ENCODE peak calls at places on chromosome 11, in six cellular contexts. One of them, this sample, is unnamed. For H3K9me3 and H3K36me3, the result is how much of the 10 kb centered on the place peaks cover.

GRCh38 chr11:20909995-20910726 is 240.8 kb downstream of the NELL1 start:
- DNase-seq in K562: no peak
- DNase-seq in tibial nerve: no peak
- DNase-seq in ovary: no peak
- DNase-seq in stomach: no peak
- DNase-seq in suprapubic skin: peak
- DNase-seq in this sample: no peak

GRCh38 chr11:221998-222789 is 13.9 kb downstream of the SIRT3 start:
- DNase-seq in K562: no peak
- DNase-seq in stomach: no peak
- DNase-seq in ovary: no peak
- DNase-seq in tibial nerve: no peak
- DNase-seq in suprapubic skin: peak
- DNase-seq in this sample: peak

GRCh38 chr11:131481317-131481716 is 110.9 kb downstream of the NTM start:
- DNase-seq in K562: no peak
- DNase-seq in suprapubic skin: no peak
- DNase-seq in ovary: no peak
- DNase-seq in stomach: no peak
- DNase-seq in tibial nerve: no peak
- DNase-seq in this sample: peak

GRCh38 chr11:47007579-47007978 is 71.0 kb downstream of the CSTPP1 start:
- DNase-seq in stomach: no peak
- DNase-seq in suprapubic skin: no peak
- DNase-seq in tibial nerve: no peak
- DNase-seq in ovary: no peak
- DNase-seq in K562: no peak
- DNase-seq in this sample: no peak

GRCh38 chr11:62608776-62609175 is 3.8 kb downstream of the EML3 start:
- DNase-seq in suprapubic skin: no peak
- DNase-seq in tibial nerve: no peak
- DNase-seq in stomach: no peak
- DNase-seq in ovary: no peak
- DNase-seq in K562: no peak
- DNase-seq in this sample: no peak

GRCh38 chr11:85759915-85760314 is 51.0 kb downstream of the SYTL2 start:
- DNase-seq in K562: no peak
- DNase-seq in tibial nerve: no peak
- DNase-seq in ovary: no peak
- DNase-seq in stomach: no peak
- DNase-seq in suprapubic skin: no peak
- DNase-seq in this sample: no peak

GRCh38 chr11:44622190-44622650 is 56.8 kb downstream of the CD82 start:
- DNase-seq in ovary: peak
- DNase-seq in K562: no peak
- DNase-seq in suprapubic skin: peak
- DNase-seq in stomach: peak
- DNase-seq in tibial nerve: no peak
- DNase-seq in this sample: peak

GRCh38 chr11:61693897-61694840 is 14.0 kb downstream of the DAGLA start:
- DNase-seq in tibial nerve: no peak
- DNase-seq in K562: no peak
- DNase-seq in stomach: no peak
- DNase-seq in ovary: no peak
- DNase-seq in suprapubic skin: no peak
- DNase-seq in this sample: peak

GRCh38 chr11:737366-737765 is 9.9 kb upstream of the TALDO1 start:
- DNase-seq in ovary: no peak
- DNase-seq in stomach: no peak
- DNase-seq in tibial nerve: no peak
- DNase-seq in suprapubic skin: no peak
- DNase-seq in K562: peak
- DNase-seq in this sample: no peak

GRCh38 chr11:19954899-19955298 is 205.4 kb downstream of the DBX1 start:
- DNase-seq in suprapubic skin: no peak
- DNase-seq in tibial nerve: no peak
- DNase-seq in K562: no peak
- DNase-seq in ovary: no peak
- DNase-seq in stomach: no peak
- DNase-seq in this sample: no peak

GRCh38 chr11:59174664-59175033 is 2.7 kb downstream of the DTX4 start:
- DNase-seq in tibial nerve: no peak
- DNase-seq in stomach: peak
- DNase-seq in ovary: peak
- DNase-seq in suprapubic skin: no peak
- DNase-seq in K562: no peak
- DNase-seq in this sample: no peak

GRCh38 chr11:36346562-36347383 is 50.7 kb downstream of the PRR5L start:
- DNase-seq in stomach: no peak
- DNase-seq in tibial nerve: no peak
- DNase-seq in K562: no peak
- DNase-seq in suprapubic skin: no peak
- DNase-seq in ovary: no peak
- DNase-seq in this sample: no peak

GRCh38 chr11:73151371-73151870 is 9.3 kb upstream of the FCHSD2 start:
- DNase-seq in K562: no peak
- DNase-seq in ovary: no peak
- DNase-seq in suprapubic skin: no peak
- DNase-seq in tibial nerve: no peak
- DNase-seq in stomach: peak
- DNase-seq in this sample: peak

GRCh38 chr11:115334932-115335788 is 169.1 kb downstream of the CADM1 start:
- DNase-seq in suprapubic skin: no peak
- DNase-seq in K562: peak
- DNase-seq in ovary: no peak
- DNase-seq in tibial nerve: no peak
- DNase-seq in stomach: no peak
- DNase-seq in this sample: no peak

GRCh38 chr11:130122141-130122575 is 37.4 kb upstream of the ST14 start:
- DNase-seq in suprapubic skin: no peak
- DNase-seq in ovary: no peak
- DNase-seq in stomach: no peak
- DNase-seq in K562: no peak
- DNase-seq in tibial nerve: no peak
- DNase-seq in this sample: no peak

GRCh38 chr11:18731949-18732821 is 6.2 kb upstream of the IGSF22 start:
- DNase-seq in tibial nerve: peak
- DNase-seq in K562: peak
- DNase-seq in suprapubic skin: no peak
- DNase-seq in stomach: peak
- DNase-seq in ovary: peak
- DNase-seq in this sample: no peak

GRCh38 chr11:46338988-46339666 is 8.1 kb upstream of the DGKZ start:
- DNase-seq in K562: no peak
- DNase-seq in stomach: no peak
- DNase-seq in suprapubic skin: no peak
- DNase-seq in tibial nerve: no peak
- DNase-seq in ovary: no peak
- DNase-seq in this sample: no peak

GRCh38 chr11:73578786-73579185 is 19.1 kb downstream of the FAM168A start:
- DNase-seq in tibial nerve: no peak
- DNase-seq in K562: no peak
- DNase-seq in ovary: no peak
- DNase-seq in suprapubic skin: no peak
- DNase-seq in stomach: no peak
- DNase-seq in this sample: no peak

GRCh38 chr11:114162719-114163123 is 103.2 kb downstream of the ZBTB16 start:
- DNase-seq in suprapubic skin: peak
- DNase-seq in tibial nerve: peak
- DNase-seq in stomach: peak
- DNase-seq in ovary: peak
- DNase-seq in K562: no peak
- DNase-seq in this sample: peak

GRCh38 chr11:28834877-28835276 is 726.7 kb downstream of the METTL15 start:
- DNase-seq in suprapubic skin: no peak
- DNase-seq in K562: no peak
- DNase-seq in ovary: no peak
- DNase-seq in tibial nerve: no peak
- DNase-seq in stomach: no peak
- DNase-seq in this sample: no peak

GRCh38 chr11:5004429-5005274 is 10.0 kb downstream of the OR51L1 start:
- DNase-seq in tibial nerve: no peak
- DNase-seq in stomach: peak
- DNase-seq in K562: peak
- DNase-seq in suprapubic skin: no peak
- DNase-seq in ovary: no peak
- DNase-seq in this sample: no peak

GRCh38 chr11:80925291-80925690 is 1484.5 kb upstream of the TENM4 start:
- DNase-seq in ovary: no peak
- DNase-seq in suprapubic skin: no peak
- DNase-seq in stomach: no peak
- DNase-seq in tibial nerve: no peak
- DNase-seq in K562: no peak
- DNase-seq in this sample: no peak

DNA sequence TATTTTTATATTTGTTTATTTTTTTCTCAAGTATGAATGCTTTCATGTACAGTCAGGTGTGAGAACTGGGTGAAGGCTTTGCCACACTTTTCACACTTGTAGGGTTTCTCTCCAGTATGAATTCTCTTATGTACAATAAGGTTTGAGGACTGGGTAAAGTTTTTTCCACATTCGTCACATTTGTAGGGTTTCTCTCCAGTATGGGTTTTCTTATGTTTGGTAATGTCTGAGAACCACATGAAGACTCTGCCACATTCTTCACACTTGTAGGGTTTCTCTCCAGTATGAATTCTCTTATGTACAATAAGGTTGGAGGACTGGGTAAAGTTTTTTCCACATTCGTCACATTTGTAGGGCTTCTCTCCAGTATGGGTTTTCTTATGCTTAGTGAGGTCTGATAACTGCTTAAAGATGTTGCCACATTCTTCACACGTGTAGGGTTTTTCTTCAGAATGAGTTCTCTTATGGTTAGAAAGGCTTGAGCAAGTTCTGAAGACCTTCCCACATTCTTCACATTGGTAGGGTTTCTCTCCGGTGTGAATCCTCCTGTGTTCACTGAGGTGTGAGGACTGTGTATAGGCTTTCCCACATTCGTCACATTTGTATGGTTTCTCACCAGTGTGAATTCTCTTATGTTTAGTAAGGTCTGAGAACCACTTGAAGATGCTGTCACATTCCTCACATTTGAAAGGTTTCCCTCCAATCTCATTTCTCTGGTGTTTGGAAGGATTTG is 19.7 kb downstream of the ZNF195 start:
- DNase-seq in ovary: no peak
- DNase-seq in stomach: no peak
- DNase-seq in tibial nerve: no peak
- DNase-seq in suprapubic skin: no peak
- DNase-seq in K562: no peak
- DNase-seq in this sample: no peak
- H3K9me3 ChIP-seq in ovary: under half
- H3K9me3 ChIP-seq in stomach: half or more
- H3K9me3 ChIP-seq in tibial nerve: under half
- H3K9me3 ChIP-seq in suprapubic skin: half or more
- H3K9me3 ChIP-seq in K562: half or more
- H3K9me3 ChIP-seq in this sample: under half

GRCh38 chr11:120295110-120295509 is 30.0 kb upstream of the TLCD5 start:
- DNase-seq in tibial nerve: no peak
- DNase-seq in ovary: no peak
- DNase-seq in stomach: peak
- DNase-seq in suprapubic skin: no peak
- DNase-seq in K562: no peak
- DNase-seq in this sample: no peak
- TF ChIP-seq EP300 in tibial nerve: no peak
- TF ChIP-seq EP300 in ovary: no peak
- TF ChIP-seq EP300 in stomach: no peak
- TF ChIP-seq EP300 in suprapubic skin: no peak
- TF ChIP-seq EP300 in K562: no peak
- TF ChIP-seq EP300 in this sample: no peak

GRCh38 chr11:6214530-6214929 is 9.2 kb downstream of the C11orf42 start:
- DNase-seq in suprapubic skin: no peak
- DNase-seq in tibial nerve: no peak
- DNase-seq in ovary: no peak
- DNase-seq in stomach: no peak
- DNase-seq in K562: no peak
- DNase-seq in this sample: no peak

GRCh38 chr11:6217722-6218121 is 12.4 kb downstream of the C11orf42 start:
- DNase-seq in stomach: no peak
- DNase-seq in suprapubic skin: no peak
- DNase-seq in tibial nerve: no peak
- DNase-seq in K562: no peak
- DNase-seq in ovary: no peak
- DNase-seq in this sample: no peak

GRCh38 chr11:6219359-6219758 is 14.0 kb downstream of the C11orf42 start:
- DNase-seq in K562: no peak
- DNase-seq in stomach: no peak
- DNase-seq in tibial nerve: no peak
- DNase-seq in suprapubic skin: no peak
- DNase-seq in ovary: no peak
- DNase-seq in this sample: no peak

GRCh38 chr11:6216501-6216900 is 11.1 kb downstream of the C11orf42 start:
- DNase-seq in suprapubic skin: no peak
- DNase-seq in tibial nerve: no peak
- DNase-seq in ovary: no peak
- DNase-seq in stomach: no peak
- DNase-seq in K562: no peak
- DNase-seq in this sample: no peak
- H3K36me3 ChIP-seq in suprapubic skin: half or more
- H3K36me3 ChIP-seq in tibial nerve: half or more
- H3K36me3 ChIP-seq in ovary: under half
- H3K36me3 ChIP-seq in stomach: half or more
- H3K36me3 ChIP-seq in K562: half or more
- H3K36me3 ChIP-seq in this sample: under half

GRCh38 chr11:78427615-78428272 is 10.1 kb upstream of the GAB2 start:
- DNase-seq in suprapubic skin: no peak
- DNase-seq in stomach: no peak
- DNase-seq in K562: no peak
- DNase-seq in tibial nerve: no peak
- DNase-seq in ovary: no peak
- DNase-seq in this sample: no peak

GRCh38 chr11:78428273-78428651 is 10.6 kb upstream of the GAB2 start:
- DNase-seq in stomach: no peak
- DNase-seq in suprapubic skin: no peak
- DNase-seq in ovary: no peak
- DNase-seq in tibial nerve: no peak
- DNase-seq in K562: no peak
- DNase-seq in this sample: no peak

GRCh38 chr11:78428773-78429172 is 11.2 kb upstream of the GAB2 start:
- DNase-seq in suprapubic skin: no peak
- DNase-seq in tibial nerve: no peak
- DNase-seq in stomach: no peak
- DNase-seq in ovary: no peak
- DNase-seq in K562: no peak
- DNase-seq in this sample: no peak

GRCh38 chr11:78429667-78430066 is 12.0 kb upstream of the GAB2 start:
- DNase-seq in ovary: no peak
- DNase-seq in tibial nerve: no peak
- DNase-seq in K562: no peak
- DNase-seq in suprapubic skin: no peak
- DNase-seq in stomach: no peak
- DNase-seq in this sample: no peak

DNA sequence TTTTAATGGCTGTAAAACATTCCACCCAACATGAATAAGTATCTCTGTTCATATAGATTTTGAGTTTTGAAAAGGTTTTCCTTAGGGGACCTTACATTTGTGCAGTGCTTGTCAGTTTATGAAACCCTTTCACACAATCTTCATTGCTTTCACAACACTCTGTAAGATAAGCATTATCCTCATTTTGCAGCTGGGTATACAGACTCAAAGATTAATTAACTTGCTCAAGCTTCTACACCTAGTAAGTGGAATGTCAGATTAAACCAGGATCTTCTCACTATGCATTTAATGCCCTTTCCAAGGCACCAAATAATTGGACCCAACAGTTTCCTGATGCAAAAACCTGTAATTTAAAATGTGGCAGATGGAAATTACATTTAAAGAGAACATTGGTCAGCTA is 11.6 kb upstream of the GAB2 start:
- DNase-seq in ovary: no peak
- DNase-seq in K562: no peak
- DNase-seq in tibial nerve: no peak
- DNase-seq in stomach: no peak
- DNase-seq in suprapubic skin: no peak
- DNase-seq in this sample: no peak
- H3K9me3 ChIP-seq in ovary: under half
- H3K9me3 ChIP-seq in K562: under half
- H3K9me3 ChIP-seq in tibial nerve: under half
- H3K9me3 ChIP-seq in stomach: under half
- H3K9me3 ChIP-seq in suprapubic skin: under half
- H3K9me3 ChIP-seq in this sample: under half

This sample was measured in sigmoid colon.